ENCODE peak calls at places on chromosome 13, in four cellular contexts. V, D, S and W are unnamed samples.

GRCh38 chr13:71254384-71254783 is 612.6 kb downstream of the DACH1 start:
- DNase-seq in V (no peak), D (no peak), S (no peak), W (no peak)

GRCh38 chr13:42684226-42684625 is 97.2 kb upstream of the FAM216B start:
- DNase-seq in V (no peak), S (no peak), D (no peak), W (no peak)

GRCh38 chr13:60957816-60958215 is 457.8 kb downstream of the PCDH20 start:
- DNase-seq in S (no peak), D (no peak), V (no peak), W (no peak)

GRCh38 chr13:33870046-33870668 is 52.2 kb downstream of the RFC3 start:
- DNase-seq in S (no peak), V (no peak), D (no peak), W (no peak)

GRCh38 chr13:112726018-112726767 is 36.4 kb downstream of the ATP11A start:
- DNase-seq in S (no peak), D (no peak), V (no peak), W (no peak)

GRCh38 chr13:57191667-57192066 is 24.7 kb downstream of the PRR20E start:
- DNase-seq in D (no peak), S (no peak), V (no peak), W (no peak)

GRCh38 chr13:36242761-36243160 is 28.4 kb upstream of the SOHLH2 start:
- DNase-seq in S (no peak), D (no peak), V (no peak), W (no peak)

GRCh38 chr13:104577029-104577820 is 1511.0 kb upstream of the SLC10A2 start:
- DNase-seq in V (no peak), D (no peak), S (no peak), W (no peak)